ENCODE peak calls at places on chromosome 19, in five cellular contexts. W, X, E, A and K are unnamed samples.

GRCh38 chr19:28701491-28701890 is 511.5 kb downstream of the UQCRFS1 start:
- DNase-seq in E (no peak), A (no peak), X (no peak), W (no peak), K (no peak)

GRCh38 chr19:7657047-7657779 is 11.6 kb upstream of the RETN start:
- DNase-seq in X (no peak), W (no peak), E (no peak), A (no peak), K (no peak)

GRCh38 chr19:9958451-9958850 is 22.1 kb upstream of the OLFM2 start:
- DNase-seq in X (peak), A (no peak), W (no peak), E (no peak), K (no peak)

GRCh38 chr19:2355168-2356035 is 4.7 kb upstream of the TMPRSS9 start:
- DNase-seq in A (no peak), E (no peak), X (no peak), W (no peak), K (no peak)

GRCh38 chr19:27689734-27690241 is 1523.2 kb downstream of the UQCRFS1 start:
- DNase-seq in W (no peak), A (no peak), E (no peak), X (no peak), K (no peak)

GRCh38 chr19:4090351-4091220 is 23.9 kb upstream of the ZBTB7A start:
- DNase-seq in X (no peak), W (no peak), E (no peak), A (no peak), K (no peak)

GRCh38 chr19:29663861-29664752 is 1.2 kb upstream of the PLEKHF1 start:
- DNase-seq in A (no peak), W (no peak), X (peak), E (no peak), K (peak)

GRCh38 chr19:49114630-49115363 is 627 bp downstream of the LIN7B start:
- DNase-seq in A (no peak), W (peak), X (no peak), E (peak), K (no peak)

GRCh38 chr19:3538965-3539742 is at the start of gene TEKTIP1:
- DNase-seq in A (no peak), E (no peak), X (no peak), W (no peak), K (no peak)

DNA sequence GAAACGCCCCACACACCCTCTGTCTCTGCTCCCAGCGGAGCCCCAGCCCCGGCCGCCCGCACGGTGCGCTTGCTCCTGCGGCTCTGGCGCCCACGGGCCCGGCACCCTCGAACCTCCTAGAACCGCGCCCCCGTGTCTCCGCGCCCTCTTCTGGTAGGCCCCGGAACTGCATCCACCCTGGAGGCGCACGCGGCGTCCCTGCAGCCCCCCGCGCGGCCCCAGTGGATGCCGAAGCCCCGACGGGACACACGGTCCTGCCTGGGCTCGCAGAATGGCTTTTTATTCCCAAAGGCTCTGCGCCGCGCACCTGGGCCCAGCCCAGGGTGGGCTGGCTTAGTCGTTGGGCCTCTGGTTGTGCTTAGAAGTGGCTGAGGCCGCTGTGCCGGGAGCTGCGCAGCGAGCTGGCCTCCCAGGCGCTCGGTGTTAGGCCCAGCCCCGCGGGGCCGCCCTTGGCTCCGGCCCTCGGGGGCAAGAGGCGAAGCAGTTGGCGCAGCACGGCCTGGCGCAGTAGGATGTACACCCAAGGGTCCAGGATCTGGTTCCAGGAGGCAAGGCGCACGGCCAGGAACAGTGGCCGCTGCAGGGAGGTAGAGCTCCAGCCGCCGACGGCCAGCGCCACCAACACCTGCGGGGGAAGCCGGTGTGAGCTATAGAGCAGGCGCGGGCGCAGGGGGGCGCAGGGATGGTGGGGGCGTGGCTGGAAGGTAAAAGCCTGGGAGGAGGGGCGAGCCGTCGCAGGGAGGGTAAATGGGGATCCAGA is 2.8 kb downstream of the PTGER1 start:
- DNase-seq in W (peak), E (peak), A (peak), X (no peak), K (no peak)
- TF ChIP-seq POLR2A in W (no peak), E (peak), A (no peak), X (no peak), K (no peak)

DNA sequence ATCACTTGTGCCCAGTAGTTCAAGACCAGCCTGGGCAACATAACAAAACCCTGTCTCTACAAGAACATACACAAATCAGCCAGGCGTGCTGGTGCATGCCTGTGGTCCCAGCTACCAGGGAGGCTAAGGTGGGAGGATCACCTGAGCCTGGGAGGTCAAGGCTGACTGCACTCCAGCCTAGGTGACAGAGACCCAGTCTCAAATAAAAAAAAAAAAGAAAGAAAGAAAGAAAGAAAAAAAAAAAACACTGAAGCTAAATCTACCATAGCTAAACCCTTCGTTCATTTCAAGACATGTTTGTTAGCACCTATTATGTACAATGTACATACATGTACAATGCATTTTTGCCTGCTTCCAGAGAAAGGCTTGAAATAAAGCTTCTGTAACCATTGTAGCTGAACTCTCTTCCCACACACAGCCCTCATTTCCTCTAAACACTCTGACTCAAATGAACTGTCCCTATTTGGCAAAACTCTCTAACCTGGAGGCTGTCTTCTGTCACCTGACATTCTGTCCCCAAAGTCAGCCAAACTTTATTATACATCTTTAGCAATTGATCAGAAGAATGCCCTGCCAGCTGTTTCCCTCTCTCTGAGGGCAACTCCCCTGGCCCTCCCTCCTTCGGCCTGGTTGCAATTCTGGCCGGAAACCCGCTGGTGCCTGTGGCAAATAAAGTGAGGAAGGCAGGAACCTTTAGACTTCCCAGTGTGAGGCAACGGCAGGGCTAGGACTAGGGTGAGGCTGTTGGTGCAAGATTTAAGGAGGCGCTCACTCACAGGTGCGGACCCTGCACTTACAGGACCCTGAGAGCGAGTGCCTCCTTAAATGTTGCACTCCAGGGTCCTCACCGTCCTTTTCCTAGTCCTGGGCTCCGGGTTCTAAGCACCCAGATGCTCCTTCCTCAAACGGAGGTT is 1.8 kb downstream of the ETHE1 start:
- DNase-seq in W (no peak), X (peak), A (peak), E (peak), K (peak)
- TF ChIP-seq POLR2A in W (no peak), X (no peak), A (no peak), E (no peak), K (no peak)

GRCh38 chr19:58326914-58327726 is at the start of gene ZSCAN22:
- DNase-seq in A (peak), X (peak), W (peak), E (peak), K (no peak)

GRCh38 chr19:58326501-58326913 is 287 bp upstream of the ZSCAN22 start:
- DNase-seq in E (no peak), A (no peak), X (no peak), W (no peak), K (no peak)

GRCh38 chr19:58328999-58329398 is 2.2 kb downstream of the ZSCAN22 start:
- DNase-seq in E (no peak), X (no peak), W (no peak), A (no peak), K (no peak)

GRCh38 chr19:58332697-58333096 is 5.9 kb downstream of the ZSCAN22 start:
- DNase-seq in E (no peak), W (no peak), A (no peak), X (no peak), K (no peak)

GRCh38 chr19:58330458-58330857 is 3.7 kb downstream of the ZSCAN22 start:
- DNase-seq in W (no peak), E (no peak), A (peak), X (no peak), K (no peak)
- TF ChIP-seq POLR2A in W (no peak), E (no peak), A (no peak), X (no peak), K (no peak)

GRCh38 chr19:53991224-53992113 is at the start of gene CACNG6:
- DNase-seq in W (no peak), X (no peak), A (peak), E (no peak), K (no peak)
- TF ChIP-seq POLR2A in W (no peak), X (no peak), A (peak), E (no peak), K (no peak)

GRCh38 chr19:13952154-13953020 is at the start of gene DCAF15:
- DNase-seq in A (peak), W (peak), X (peak), E (peak), K (peak)
- TF ChIP-seq POLR2A in A (peak), W (no peak), X (peak), E (peak), K (peak)